ENCODE peak calls at places on chromosome 14, in six cellular contexts. K is fibroblast of pulmonary artery, J is progenitor cell of endocrine pancreas, S is RWPE1, R is ascending aorta, A is AG04450. L is an unnamed sample.

GRCh38 chr14:44108601-44109000 is 398.5 kb downstream of the FSCB start:
- DNase-seq in K (peak; percentile 8), J (no peak), A (no peak), S (peak; percentile 57), R (no peak), L (no peak)

GRCh38 chr14:59424707-59425106 is 40.5 kb downstream of the GPR135 start:
- DNase-seq in R (no peak), A (no peak), S (no peak), K (peak; percentile 67), J (no peak), L (no peak)

GRCh38 chr14:94051779-94052178 is 25.6 kb downstream of the OTUB2 start:
- DNase-seq in A (no peak), R (peak; percentile 45), K (no peak), J (no peak), S (no peak), L (no peak)

GRCh38 chr14:51395361-51395849 is 155.4 kb downstream of the TMX1 start:
- DNase-seq in S (peak; percentile 88), K (peak; percentile 82), R (no peak), A (peak; percentile 82), J (no peak), L (no peak)

GRCh38 chr14:33061667-33062325 is 123.1 kb downstream of the NPAS3 start:
- DNase-seq in R (no peak), A (no peak), K (peak; percentile 56), S (no peak), J (no peak), L (no peak)

GRCh38 chr14:68444449-68445168 is 348.3 kb downstream of the ZFP36L1 start:
- DNase-seq in J (no peak), S (no peak), R (no peak), K (peak; percentile 60), A (no peak), L (no peak)

GRCh38 chr14:31877333-31877798 is 199.7 kb upstream of the ARHGAP5 start:
- DNase-seq in S (no peak), J (no peak), K (peak; percentile 71), R (no peak), A (no peak), L (no peak)

GRCh38 chr14:73723411-73723798 is 9.2 kb upstream of the PNMA1 start:
- DNase-seq in A (no peak), J (no peak), K (peak; percentile 48), R (no peak), S (no peak), L (no peak)

GRCh38 chr14:103329421-103330347 is 4.4 kb upstream of the EIF5 start:
- DNase-seq in J (no peak), S (peak; percentile 44), K (peak; percentile 87), A (no peak), R (peak; percentile 70), L (no peak)

GRCh38 chr14:33229269-33229924 is 290.7 kb downstream of the NPAS3 start:
- DNase-seq in R (no peak), A (no peak), K (peak; percentile 36), J (no peak), S (no peak), L (no peak)

GRCh38 chr14:51527073-51527472 is 124.6 kb upstream of the FRMD6 start:
- DNase-seq in K (peak; percentile 62), R (no peak), A (peak; percentile 26), S (no peak), J (no peak), L (no peak)

GRCh38 chr14:89237923-89238529 is 179.0 kb downstream of the FOXN3 start:
- DNase-seq in A (no peak), R (no peak), S (no peak), J (no peak), K (peak; percentile 30), L (no peak)
- TF ChIP-seq CTCF in A (peak; percentile 45), R (peak; percentile 36), S (no peak), J (peak; percentile 29), K (peak; percentile 50), L (no peak)

GRCh38 chr14:55532645-55533309 is 47.2 kb upstream of the KTN1 start:
- DNase-seq in R (no peak), J (no peak), K (no peak), A (no peak), S (no peak), L (no peak)
- TF ChIP-seq CTCF in R (no peak), J (peak; percentile 33), K (no peak), A (peak; percentile 42), S (no peak), L (no peak)

DNA sequence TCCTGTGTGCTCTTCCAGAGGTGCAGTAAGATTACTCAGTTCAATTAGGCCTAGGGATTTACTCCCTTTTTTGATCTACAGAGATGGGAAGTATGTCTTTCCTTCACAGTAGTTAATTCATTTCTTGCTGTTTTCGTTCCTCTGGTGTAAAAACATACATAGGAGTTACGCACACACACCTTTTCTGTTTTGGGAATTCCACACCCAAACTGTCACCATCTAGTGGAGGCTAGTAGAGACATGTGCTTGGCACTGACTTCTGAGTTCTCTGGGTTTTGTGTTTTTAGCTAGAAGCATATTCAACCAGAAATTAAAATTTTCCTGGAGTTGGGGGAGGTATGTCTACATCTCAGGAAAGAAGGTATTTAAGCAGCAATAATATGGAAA is 1.4 kb downstream of the SUSD6 start:
- DNase-seq in R (no peak), S (peak; percentile 28), J (no peak), K (no peak), A (no peak), L (no peak)
- TF ChIP-seq CTCF in R (no peak), S (peak; percentile 31), J (peak; percentile 37), K (peak; percentile 30), A (peak; percentile 30), L (peak; percentile 17)

DNA sequence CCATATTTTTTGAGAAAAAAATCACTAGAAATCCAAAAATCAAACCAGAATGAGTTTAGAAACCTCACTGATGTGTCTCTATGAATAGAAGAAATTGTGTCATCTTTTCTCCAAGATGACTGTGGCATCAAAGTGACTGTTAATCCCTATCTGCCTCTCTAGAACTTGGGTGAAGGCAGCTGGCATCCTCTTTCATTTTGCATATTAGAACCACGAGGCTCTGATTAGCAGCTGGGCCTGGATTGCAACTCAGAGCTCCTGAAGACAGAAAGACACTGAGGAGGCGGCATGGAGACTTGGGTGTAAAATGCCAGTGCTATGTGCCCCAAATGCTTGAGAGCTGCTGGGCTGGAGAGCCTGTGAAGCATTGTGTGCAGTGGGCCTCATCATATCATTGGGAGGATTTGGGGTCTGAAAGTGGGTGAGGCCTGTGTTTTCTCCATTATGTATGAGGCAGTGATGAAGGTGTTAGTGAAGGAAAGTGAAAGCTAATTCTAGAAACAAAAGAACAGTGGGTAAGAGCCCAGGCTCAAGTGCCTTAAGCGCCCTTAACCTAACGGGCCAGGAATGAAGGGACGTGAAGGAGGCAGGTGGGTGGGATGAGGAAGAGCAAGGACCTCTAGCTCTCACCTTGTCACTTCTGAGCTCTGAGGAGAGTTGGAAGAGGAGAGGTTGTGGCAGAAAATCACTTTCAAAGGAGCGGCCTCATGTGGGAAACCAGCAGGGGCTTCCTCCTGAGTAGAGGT is 26.2 kb downstream of the NKX2-8 start:
- DNase-seq in A (no peak), R (no peak), S (no peak), J (no peak), K (no peak), L (no peak)
- TF ChIP-seq CTCF in A (no peak), R (no peak), S (no peak), J (no peak), K (no peak), L (no peak)

GRCh38 chr14:91140672-91141071 is 26.8 kb downstream of the DGLUCY start:
- DNase-seq in S (peak; percentile 61), A (no peak), K (peak; percentile 51), J (no peak), R (no peak), L (no peak)
- TF ChIP-seq CTCF in S (no peak), A (peak; percentile 47), K (peak; percentile 57), J (peak; percentile 47), R (no peak), L (no peak)

GRCh38 chr14:37590810-37591139 is 4.3 kb downstream of the FOXA1 start:
- DNase-seq in A (no peak), K (no peak), S (no peak), J (no peak), R (no peak), L (no peak)

GRCh38 chr14:37592288-37593274 is 2.5 kb downstream of the FOXA1 start:
- DNase-seq in A (no peak), S (no peak), J (peak; percentile 33), R (no peak), K (no peak), L (no peak)

GRCh38 chr14:37591311-37591940 is 3.6 kb downstream of the FOXA1 start:
- DNase-seq in A (no peak), S (no peak), J (peak; percentile 68), R (no peak), K (no peak), L (no peak)

GRCh38 chr14:37590096-37590809 is 4.8 kb downstream of the FOXA1 start:
- DNase-seq in A (no peak), J (no peak), K (no peak), S (no peak), R (no peak), L (no peak)

DNA sequence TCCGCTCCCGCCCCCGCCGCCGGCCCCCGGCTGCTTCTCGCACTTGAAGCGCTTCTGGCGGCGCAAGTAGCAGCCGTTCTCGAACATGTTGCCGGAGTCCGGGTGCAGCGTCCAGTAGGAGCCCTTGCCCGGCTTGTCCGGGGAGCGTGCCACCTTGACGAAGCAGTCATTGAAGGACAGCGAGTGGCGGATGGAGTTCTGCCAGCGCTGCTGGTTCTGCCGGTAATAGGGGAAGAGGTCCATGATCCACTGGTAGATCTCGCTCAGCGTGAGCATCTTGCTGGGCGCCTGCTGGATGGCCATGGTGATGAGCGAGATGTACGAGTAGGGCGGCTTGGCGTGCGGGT is 3.1 kb downstream of the FOXA1 start:
- DNase-seq in R (no peak), A (no peak), K (no peak), S (no peak), J (no peak), L (no peak)
- TF ChIP-seq CTCF in R (no peak), A (no peak), K (no peak), S (no peak), J (no peak), L (no peak)